ENCODE peak calls at places on chromosome 7, in eight cellular contexts. One of them, this sample, is unnamed.

GRCh38 chr7:41916450-41916927 is 213.6 kb upstream of the INHBA start:
- DNase-seq in IMR-90: peak; percentile 99
- DNase-seq in A549: peak; percentile 10
- DNase-seq in HCT116: no peak
- DNase-seq in HepG2: no peak
- DNase-seq in K562: no peak
- DNase-seq in SK-N-SH: no peak
- DNase-seq in H1: no peak
- DNase-seq in this sample: no peak

GRCh38 chr7:86760236-86760635 is 116.5 kb downstream of the GRM3 start:
- DNase-seq in SK-N-SH: no peak
- DNase-seq in K562: no peak
- DNase-seq in H1: peak; percentile 15
- DNase-seq in HCT116: no peak
- DNase-seq in IMR-90: no peak
- DNase-seq in A549: no peak
- DNase-seq in HepG2: no peak
- DNase-seq in this sample: no peak

GRCh38 chr7:52120908-52121307 is 804.3 kb upstream of the COBL start:
- DNase-seq in IMR-90: no peak
- DNase-seq in HCT116: no peak
- DNase-seq in HepG2: no peak
- DNase-seq in SK-N-SH: no peak
- DNase-seq in H1: no peak
- DNase-seq in K562: no peak
- DNase-seq in A549: no peak
- DNase-seq in this sample: no peak

GRCh38 chr7:16089801-16090200 is 331.5 kb downstream of the CRPPA start:
- DNase-seq in HCT116: no peak
- DNase-seq in HepG2: no peak
- DNase-seq in A549: no peak
- DNase-seq in IMR-90: no peak
- DNase-seq in SK-N-SH: no peak
- DNase-seq in H1: no peak
- DNase-seq in K562: no peak
- DNase-seq in this sample: no peak

GRCh38 chr7:141484907-141485306 is 66.3 kb upstream of the AGK start:
- DNase-seq in HCT116: no peak
- DNase-seq in A549: no peak
- DNase-seq in H1: no peak
- DNase-seq in IMR-90: no peak
- DNase-seq in HepG2: no peak
- DNase-seq in K562: no peak
- DNase-seq in SK-N-SH: no peak
- DNase-seq in this sample: no peak

GRCh38 chr7:128812514-128813168 is 17.6 kb upstream of the FLNC start:
- DNase-seq in H1: no peak
- DNase-seq in SK-N-SH: no peak
- DNase-seq in A549: no peak
- DNase-seq in IMR-90: no peak
- DNase-seq in HepG2: no peak
- DNase-seq in K562: peak; percentile 94
- DNase-seq in HCT116: no peak
- DNase-seq in this sample: no peak

GRCh38 chr7:50306491-50307367 is 2.2 kb downstream of the IKZF1 start:
- DNase-seq in SK-N-SH: no peak
- DNase-seq in K562: no peak
- DNase-seq in A549: no peak
- DNase-seq in HCT116: no peak
- DNase-seq in H1: no peak
- DNase-seq in HepG2: no peak
- DNase-seq in IMR-90: no peak
- DNase-seq in this sample: no peak

GRCh38 chr7:41256186-41256945 is 446.5 kb downstream of the INHBA start:
- DNase-seq in HepG2: no peak
- DNase-seq in H1: no peak
- DNase-seq in K562: no peak
- DNase-seq in HCT116: no peak
- DNase-seq in SK-N-SH: no peak
- DNase-seq in IMR-90: peak; percentile 59
- DNase-seq in A549: no peak
- DNase-seq in this sample: no peak

GRCh38 chr7:4830176-4830575 is 31.7 kb downstream of the PAPOLB start:
- DNase-seq in SK-N-SH: peak; percentile 95
- DNase-seq in H1: peak; percentile 73
- DNase-seq in K562: peak; percentile 77
- DNase-seq in A549: peak; percentile 35
- DNase-seq in HCT116: peak; percentile 41
- DNase-seq in IMR-90: peak; percentile 57
- DNase-seq in HepG2: peak; percentile 78
- DNase-seq in this sample: peak; percentile 11

GRCh38 chr7:80686576-80686975 is 48.1 kb downstream of the CD36 start:
- DNase-seq in H1: no peak
- DNase-seq in IMR-90: peak; percentile 68
- DNase-seq in HCT116: no peak
- DNase-seq in K562: no peak
- DNase-seq in HepG2: no peak
- DNase-seq in A549: no peak
- DNase-seq in SK-N-SH: no peak
- DNase-seq in this sample: no peak
- TF ChIP-seq RAD21 in H1: no peak
- TF ChIP-seq RAD21 in IMR-90: no peak
- TF ChIP-seq RAD21 in HCT116: no peak
- TF ChIP-seq RAD21 in K562: no peak
- TF ChIP-seq RAD21 in HepG2: no peak
- TF ChIP-seq RAD21 in A549: no peak
- TF ChIP-seq RAD21 in SK-N-SH: no peak
- TF ChIP-seq RAD21 in this sample: no peak

GRCh38 chr7:124908258-124908657 is 21.4 kb downstream of the POT1 start:
- DNase-seq in H1: no peak
- DNase-seq in A549: no peak
- DNase-seq in HCT116: no peak
- DNase-seq in HepG2: no peak
- DNase-seq in IMR-90: peak; percentile 44
- DNase-seq in K562: no peak
- DNase-seq in SK-N-SH: no peak
- DNase-seq in this sample: no peak
- TF ChIP-seq RAD21 in H1: no peak
- TF ChIP-seq RAD21 in A549: no peak
- TF ChIP-seq RAD21 in HCT116: no peak
- TF ChIP-seq RAD21 in HepG2: no peak
- TF ChIP-seq RAD21 in IMR-90: no peak
- TF ChIP-seq RAD21 in K562: no peak
- TF ChIP-seq RAD21 in SK-N-SH: no peak
- TF ChIP-seq RAD21 in this sample: no peak

GRCh38 chr7:151063212-151063561 is 3.8 kb downstream of the SLC4A2 start:
- DNase-seq in HepG2: peak; percentile 41
- DNase-seq in H1: no peak
- DNase-seq in K562: no peak
- DNase-seq in SK-N-SH: no peak
- DNase-seq in A549: no peak
- DNase-seq in IMR-90: peak; percentile 69
- DNase-seq in HCT116: no peak
- DNase-seq in this sample: no peak
- TF ChIP-seq RAD21 in HepG2: no peak
- TF ChIP-seq RAD21 in H1: no peak
- TF ChIP-seq RAD21 in K562: no peak
- TF ChIP-seq RAD21 in SK-N-SH: no peak
- TF ChIP-seq RAD21 in A549: no peak
- TF ChIP-seq RAD21 in IMR-90: no peak
- TF ChIP-seq RAD21 in HCT116: no peak
- TF ChIP-seq RAD21 in this sample: no peak

DNA sequence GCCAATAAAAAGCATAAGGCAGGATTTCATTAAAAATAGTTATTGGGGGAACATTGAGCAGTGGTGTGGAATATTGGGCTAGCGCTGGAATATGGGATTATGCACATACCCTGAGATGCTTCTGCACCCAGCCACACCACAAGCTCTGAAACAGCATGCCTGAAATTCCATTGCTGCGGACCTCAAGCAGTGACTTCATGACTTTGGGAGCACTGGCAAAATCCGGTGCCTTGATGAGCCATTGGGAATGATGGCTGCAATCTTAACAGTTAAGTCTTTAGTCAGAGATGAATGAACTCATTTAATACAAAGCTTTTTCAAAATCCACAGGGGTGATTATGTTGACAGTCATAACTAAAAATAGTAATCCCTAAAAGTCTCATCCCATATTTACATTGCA is 274.7 kb upstream of the MTPN start:
- DNase-seq in SK-N-SH: no peak
- DNase-seq in IMR-90: no peak
- DNase-seq in K562: no peak
- DNase-seq in HCT116: no peak
- DNase-seq in H1: no peak
- DNase-seq in HepG2: no peak
- DNase-seq in A549: no peak
- DNase-seq in this sample: no peak
- TF ChIP-seq RAD21 in SK-N-SH: no peak
- TF ChIP-seq RAD21 in IMR-90: no peak
- TF ChIP-seq RAD21 in K562: no peak
- TF ChIP-seq RAD21 in HCT116: no peak
- TF ChIP-seq RAD21 in H1: no peak
- TF ChIP-seq RAD21 in HepG2: no peak
- TF ChIP-seq RAD21 in A549: no peak
- TF ChIP-seq RAD21 in this sample: no peak

DNA sequence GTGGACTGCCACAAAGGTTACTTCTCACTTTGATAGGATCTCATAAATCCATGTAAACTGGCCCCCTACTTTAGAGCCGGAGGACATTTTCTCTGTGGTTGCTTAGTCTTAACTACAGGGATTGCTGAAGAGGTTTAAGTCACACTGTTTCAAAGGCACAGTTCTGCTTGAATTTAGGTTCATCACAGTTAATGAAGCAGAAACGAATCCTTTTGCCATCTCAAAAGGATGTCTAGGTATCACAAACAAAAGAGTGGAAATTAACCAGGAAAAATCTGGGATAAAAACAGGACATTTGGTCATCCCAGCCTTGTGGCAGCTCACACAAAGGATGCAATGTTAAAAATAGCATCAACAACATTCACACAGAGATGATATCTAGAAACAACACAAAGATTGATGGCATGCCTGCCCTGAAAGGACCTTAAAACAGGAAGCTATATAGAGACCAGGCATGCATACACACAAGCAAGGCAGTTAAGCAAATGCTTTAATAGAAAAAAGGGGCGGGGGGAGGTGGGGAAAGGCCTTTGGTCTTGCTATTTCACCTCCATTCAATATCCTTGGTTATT is 74.0 kb downstream of the DOCK4 start:
- DNase-seq in A549: no peak
- DNase-seq in IMR-90: no peak
- DNase-seq in H1: no peak
- DNase-seq in HCT116: no peak
- DNase-seq in K562: no peak
- DNase-seq in SK-N-SH: peak; percentile 55
- DNase-seq in HepG2: peak; percentile 69
- DNase-seq in this sample: no peak
- TF ChIP-seq RAD21 in A549: no peak
- TF ChIP-seq RAD21 in IMR-90: no peak
- TF ChIP-seq RAD21 in H1: no peak
- TF ChIP-seq RAD21 in HCT116: no peak
- TF ChIP-seq RAD21 in K562: no peak
- TF ChIP-seq RAD21 in SK-N-SH: no peak
- TF ChIP-seq RAD21 in HepG2: no peak
- TF ChIP-seq RAD21 in this sample: no peak

GRCh38 chr7:99459087-99459486 is 6.9 kb downstream of the ATP5MF start:
- DNase-seq in IMR-90: no peak
- DNase-seq in SK-N-SH: no peak
- DNase-seq in HCT116: no peak
- DNase-seq in HepG2: peak; percentile 35
- DNase-seq in A549: no peak
- DNase-seq in K562: peak; percentile 47
- DNase-seq in H1: no peak
- DNase-seq in this sample: no peak
- TF ChIP-seq RAD21 in IMR-90: peak; percentile 22
- TF ChIP-seq RAD21 in SK-N-SH: peak; percentile 31
- TF ChIP-seq RAD21 in HCT116: no peak
- TF ChIP-seq RAD21 in HepG2: no peak
- TF ChIP-seq RAD21 in A549: peak; percentile 27
- TF ChIP-seq RAD21 in K562: peak; percentile 33
- TF ChIP-seq RAD21 in H1: peak; percentile 56
- TF ChIP-seq RAD21 in this sample: no peak

GRCh38 chr7:25454562-25455031 is 226.3 kb upstream of the NPVF start:
- DNase-seq in HepG2: no peak
- DNase-seq in SK-N-SH: no peak
- DNase-seq in HCT116: no peak
- DNase-seq in IMR-90: no peak
- DNase-seq in H1: no peak
- DNase-seq in K562: no peak
- DNase-seq in A549: no peak
- DNase-seq in this sample: no peak
- TF ChIP-seq RAD21 in HepG2: no peak
- TF ChIP-seq RAD21 in SK-N-SH: no peak
- TF ChIP-seq RAD21 in HCT116: no peak
- TF ChIP-seq RAD21 in IMR-90: no peak
- TF ChIP-seq RAD21 in H1: no peak
- TF ChIP-seq RAD21 in K562: no peak
- TF ChIP-seq RAD21 in A549: no peak
- TF ChIP-seq RAD21 in this sample: no peak

DNA sequence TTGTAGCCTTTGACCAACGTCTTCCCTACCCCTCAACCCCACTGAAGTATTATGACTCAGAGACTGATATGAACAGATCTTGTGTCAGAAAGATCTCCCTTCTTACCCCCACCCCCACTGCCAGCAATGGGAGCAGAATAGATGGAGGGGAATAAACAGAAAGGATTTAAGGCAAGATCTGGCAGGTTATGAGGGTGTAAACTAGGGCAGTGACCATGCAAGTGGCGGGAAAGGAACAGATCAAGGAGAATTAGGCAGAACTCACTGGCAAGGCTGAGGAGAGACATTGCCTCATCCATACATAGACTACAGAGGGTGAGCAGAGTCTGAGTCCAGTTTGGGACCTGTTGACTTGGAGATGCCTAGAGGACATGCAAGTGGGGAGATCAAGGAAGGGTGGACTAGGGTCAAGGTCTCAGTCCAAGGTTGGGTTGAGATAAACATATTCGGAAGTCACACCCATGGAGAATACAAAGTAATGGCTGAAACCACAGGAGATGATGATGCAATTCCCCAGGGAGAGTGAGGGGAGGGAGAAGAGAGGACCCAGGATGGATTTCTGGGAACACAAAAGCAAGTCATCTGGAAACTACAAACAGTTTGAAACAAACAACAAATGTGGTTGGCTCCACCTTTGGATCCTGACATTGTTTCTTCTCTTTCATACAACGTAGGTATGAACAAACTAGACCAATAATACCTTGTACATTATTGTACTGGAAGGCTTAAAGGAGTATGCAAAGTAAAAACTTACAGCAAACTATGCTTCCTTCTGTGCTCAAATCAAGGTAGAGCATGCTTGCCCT is 44.9 kb upstream of the IL6 start:
- DNase-seq in SK-N-SH: no peak
- DNase-seq in HepG2: no peak
- DNase-seq in A549: no peak
- DNase-seq in IMR-90: no peak
- DNase-seq in H1: no peak
- DNase-seq in K562: peak; percentile 61
- DNase-seq in HCT116: no peak
- DNase-seq in this sample: no peak
- TF ChIP-seq RAD21 in SK-N-SH: no peak
- TF ChIP-seq RAD21 in HepG2: no peak
- TF ChIP-seq RAD21 in A549: no peak
- TF ChIP-seq RAD21 in IMR-90: no peak
- TF ChIP-seq RAD21 in H1: no peak
- TF ChIP-seq RAD21 in K562: no peak
- TF ChIP-seq RAD21 in HCT116: no peak
- TF ChIP-seq RAD21 in this sample: no peak

GRCh38 chr7:112137141-112138101 is 68.8 kb downstream of the DOCK4 start:
- DNase-seq in HCT116: no peak
- DNase-seq in H1: no peak
- DNase-seq in IMR-90: no peak
- DNase-seq in K562: no peak
- DNase-seq in A549: no peak
- DNase-seq in HepG2: no peak
- DNase-seq in SK-N-SH: no peak
- DNase-seq in this sample: no peak
- TF ChIP-seq RAD21 in HCT116: no peak
- TF ChIP-seq RAD21 in H1: no peak
- TF ChIP-seq RAD21 in IMR-90: no peak
- TF ChIP-seq RAD21 in K562: no peak
- TF ChIP-seq RAD21 in A549: no peak
- TF ChIP-seq RAD21 in HepG2: no peak
- TF ChIP-seq RAD21 in SK-N-SH: no peak
- TF ChIP-seq RAD21 in this sample: no peak